ENCODE peak calls at places on chromosome 2, in six cellular contexts. One of them, this sample, is unnamed.

GRCh38 chr2:53490659-53491058 is 276.9 kb upstream of the CHAC2 start:
- DNase-seq in thoracic aorta: no peak
- DNase-seq in B cell: no peak
- DNase-seq in fibroblast of pulmonary artery: peak
- DNase-seq in hepatocyte: peak
- DNase-seq in tibial artery: peak
- DNase-seq in this sample: no peak

GRCh38 chr2:186575302-186575701 is 14.6 kb upstream of the ITGAV start:
- DNase-seq in thoracic aorta: peak
- DNase-seq in B cell: no peak
- DNase-seq in fibroblast of pulmonary artery: peak
- DNase-seq in hepatocyte: peak
- DNase-seq in tibial artery: peak
- DNase-seq in this sample: no peak

GRCh38 chr2:18046558-18046957 is 168.1 kb downstream of the KCNS3 start:
- DNase-seq in thoracic aorta: no peak
- DNase-seq in B cell: no peak
- DNase-seq in fibroblast of pulmonary artery: peak
- DNase-seq in hepatocyte: no peak
- DNase-seq in tibial artery: no peak
- DNase-seq in this sample: no peak

GRCh38 chr2:77977486-77978063 is 455.4 kb upstream of the LRRTM4 start:
- DNase-seq in thoracic aorta: no peak
- DNase-seq in B cell: no peak
- DNase-seq in fibroblast of pulmonary artery: no peak
- DNase-seq in hepatocyte: peak
- DNase-seq in tibial artery: no peak
- DNase-seq in this sample: no peak

GRCh38 chr2:152243723-152244122 is 68.2 kb upstream of the STAM2 start:
- DNase-seq in thoracic aorta: no peak
- DNase-seq in B cell: no peak
- DNase-seq in fibroblast of pulmonary artery: no peak
- DNase-seq in hepatocyte: no peak
- DNase-seq in tibial artery: no peak
- DNase-seq in this sample: no peak

GRCh38 chr2:216624251-216624650 is 9.0 kb upstream of the IGFBP2 start:
- DNase-seq in thoracic aorta: no peak
- DNase-seq in B cell: no peak
- DNase-seq in fibroblast of pulmonary artery: no peak
- DNase-seq in hepatocyte: no peak
- DNase-seq in tibial artery: no peak
- DNase-seq in this sample: no peak

GRCh38 chr2:124542932-124543640 is 518.0 kb downstream of the CNTNAP5 start:
- DNase-seq in thoracic aorta: no peak
- DNase-seq in B cell: no peak
- DNase-seq in fibroblast of pulmonary artery: no peak
- DNase-seq in hepatocyte: peak
- DNase-seq in tibial artery: no peak
- DNase-seq in this sample: no peak

GRCh38 chr2:190659553-190659952 is 10.7 kb downstream of the NAB1 start:
- DNase-seq in thoracic aorta: no peak
- DNase-seq in B cell: no peak
- DNase-seq in fibroblast of pulmonary artery: no peak
- DNase-seq in hepatocyte: no peak
- DNase-seq in tibial artery: no peak
- DNase-seq in this sample: no peak

GRCh38 chr2:871926-872680 is 78.5 kb upstream of the SNTG2 start:
- DNase-seq in thoracic aorta: no peak
- DNase-seq in B cell: no peak
- DNase-seq in fibroblast of pulmonary artery: no peak
- DNase-seq in hepatocyte: no peak
- DNase-seq in tibial artery: peak
- DNase-seq in this sample: no peak

GRCh38 chr2:140376686-140377085 is 1596.5 kb upstream of the NXPH2 start:
- DNase-seq in thoracic aorta: no peak
- DNase-seq in B cell: no peak
- DNase-seq in fibroblast of pulmonary artery: no peak
- DNase-seq in hepatocyte: no peak
- DNase-seq in tibial artery: no peak
- DNase-seq in this sample: no peak

GRCh38 chr2:131151398-131151797 is 46.3 kb downstream of the PLEKHB2 start:
- DNase-seq in thoracic aorta: no peak
- DNase-seq in B cell: no peak
- DNase-seq in fibroblast of pulmonary artery: no peak
- DNase-seq in hepatocyte: no peak
- DNase-seq in tibial artery: no peak
- DNase-seq in this sample: no peak

GRCh38 chr2:219081701-219082331 is 21.1 kb upstream of the IHH start:
- DNase-seq in thoracic aorta: no peak
- DNase-seq in B cell: no peak
- DNase-seq in fibroblast of pulmonary artery: no peak
- DNase-seq in hepatocyte: peak
- DNase-seq in tibial artery: no peak
- DNase-seq in this sample: no peak

GRCh38 chr2:13821255-13821880 is 811.1 kb upstream of the LRATD1 start:
- DNase-seq in thoracic aorta: no peak
- DNase-seq in B cell: no peak
- DNase-seq in fibroblast of pulmonary artery: peak
- DNase-seq in hepatocyte: no peak
- DNase-seq in tibial artery: no peak
- DNase-seq in this sample: no peak

GRCh38 chr2:161122772-161123530 is 37.3 kb upstream of the TANK start:
- DNase-seq in thoracic aorta: no peak
- DNase-seq in B cell: no peak
- DNase-seq in fibroblast of pulmonary artery: peak
- DNase-seq in hepatocyte: peak
- DNase-seq in tibial artery: no peak
- DNase-seq in this sample: no peak

GRCh38 chr2:158931577-158931976 is 36.9 kb upstream of the TANC1 start:
- DNase-seq in thoracic aorta: no peak
- DNase-seq in B cell: no peak
- DNase-seq in fibroblast of pulmonary artery: peak
- DNase-seq in hepatocyte: no peak
- DNase-seq in tibial artery: no peak
- DNase-seq in this sample: no peak

GRCh38 chr2:190663839-190664238 is 15.0 kb downstream of the NAB1 start:
- DNase-seq in thoracic aorta: no peak
- DNase-seq in B cell: no peak
- DNase-seq in fibroblast of pulmonary artery: no peak
- DNase-seq in hepatocyte: no peak
- DNase-seq in tibial artery: no peak
- DNase-seq in this sample: no peak

GRCh38 chr2:74343316-74343715 is at the start of gene SLC4A5:
- DNase-seq in thoracic aorta: no peak
- DNase-seq in B cell: no peak
- DNase-seq in fibroblast of pulmonary artery: no peak
- DNase-seq in hepatocyte: no peak
- DNase-seq in tibial artery: no peak
- DNase-seq in this sample: no peak

GRCh38 chr2:177239934-177240600 is 24.5 kb downstream of the NFE2L2 start:
- DNase-seq in thoracic aorta: no peak
- DNase-seq in B cell: peak
- DNase-seq in fibroblast of pulmonary artery: peak
- DNase-seq in hepatocyte: peak
- DNase-seq in tibial artery: no peak
- DNase-seq in this sample: no peak
- TF ChIP-seq CTCF in thoracic aorta: no peak
- TF ChIP-seq CTCF in B cell: no peak
- TF ChIP-seq CTCF in fibroblast of pulmonary artery: no peak
- TF ChIP-seq CTCF in hepatocyte: no peak
- TF ChIP-seq CTCF in tibial artery: no peak
- TF ChIP-seq CTCF in this sample: no peak

GRCh38 chr2:121888189-121888557 is 132.7 kb downstream of the TSN start:
- DNase-seq in thoracic aorta: no peak
- DNase-seq in B cell: no peak
- DNase-seq in fibroblast of pulmonary artery: no peak
- DNase-seq in hepatocyte: no peak
- DNase-seq in tibial artery: no peak
- DNase-seq in this sample: no peak
- TF ChIP-seq CTCF in thoracic aorta: no peak
- TF ChIP-seq CTCF in B cell: peak
- TF ChIP-seq CTCF in fibroblast of pulmonary artery: peak
- TF ChIP-seq CTCF in hepatocyte: peak
- TF ChIP-seq CTCF in tibial artery: no peak
- TF ChIP-seq CTCF in this sample: no peak

GRCh38 chr2:85819811-85820510 is 66.2 kb downstream of the ATOH8 start:
- DNase-seq in thoracic aorta: no peak
- DNase-seq in B cell: no peak
- DNase-seq in fibroblast of pulmonary artery: no peak
- DNase-seq in hepatocyte: no peak
- DNase-seq in tibial artery: no peak
- DNase-seq in this sample: no peak
- TF ChIP-seq CTCF in thoracic aorta: no peak
- TF ChIP-seq CTCF in B cell: no peak
- TF ChIP-seq CTCF in fibroblast of pulmonary artery: no peak
- TF ChIP-seq CTCF in hepatocyte: no peak
- TF ChIP-seq CTCF in tibial artery: no peak
- TF ChIP-seq CTCF in this sample: no peak

GRCh38 chr2:169672403-169672802 is 21.8 kb downstream of the CFAP210 start:
- DNase-seq in thoracic aorta: no peak
- DNase-seq in B cell: no peak
- DNase-seq in fibroblast of pulmonary artery: no peak
- DNase-seq in hepatocyte: no peak
- DNase-seq in tibial artery: no peak
- DNase-seq in this sample: no peak

GRCh38 chr2:169670215-169670651 is 24.0 kb downstream of the CFAP210 start:
- DNase-seq in thoracic aorta: no peak
- DNase-seq in B cell: no peak
- DNase-seq in fibroblast of pulmonary artery: peak
- DNase-seq in hepatocyte: no peak
- DNase-seq in tibial artery: no peak
- DNase-seq in this sample: no peak

GRCh38 chr2:169673921-169674320 is 20.3 kb downstream of the CFAP210 start:
- DNase-seq in thoracic aorta: no peak
- DNase-seq in B cell: no peak
- DNase-seq in fibroblast of pulmonary artery: no peak
- DNase-seq in hepatocyte: no peak
- DNase-seq in tibial artery: no peak
- DNase-seq in this sample: no peak

GRCh38 chr2:169670937-169671336 is 23.3 kb downstream of the CFAP210 start:
- DNase-seq in thoracic aorta: no peak
- DNase-seq in B cell: no peak
- DNase-seq in fibroblast of pulmonary artery: no peak
- DNase-seq in hepatocyte: no peak
- DNase-seq in tibial artery: no peak
- DNase-seq in this sample: no peak

DNA sequence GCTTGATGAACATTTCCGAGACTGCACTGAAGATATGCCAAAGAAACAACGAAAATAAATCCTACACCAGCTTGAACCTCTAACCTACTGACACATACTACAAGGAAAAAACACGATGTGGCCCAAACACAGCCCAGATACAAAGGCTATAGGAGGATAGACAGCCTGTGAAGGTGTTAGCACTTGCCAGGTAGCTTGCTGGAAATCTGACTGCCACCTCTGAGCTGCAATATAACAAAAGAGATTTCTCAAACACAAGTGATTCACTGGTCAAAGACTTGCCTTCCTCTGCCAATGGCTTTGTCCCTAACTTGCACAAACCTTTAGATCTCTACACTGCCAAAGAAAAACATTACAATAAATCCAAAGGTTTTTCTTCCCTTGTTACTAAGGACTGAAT is 21.1 kb downstream of the CFAP210 start:
- DNase-seq in thoracic aorta: no peak
- DNase-seq in B cell: no peak
- DNase-seq in fibroblast of pulmonary artery: no peak
- DNase-seq in hepatocyte: no peak
- DNase-seq in tibial artery: no peak
- DNase-seq in this sample: no peak
- TF ChIP-seq CTCF in thoracic aorta: no peak
- TF ChIP-seq CTCF in B cell: no peak
- TF ChIP-seq CTCF in fibroblast of pulmonary artery: no peak
- TF ChIP-seq CTCF in hepatocyte: no peak
- TF ChIP-seq CTCF in tibial artery: no peak
- TF ChIP-seq CTCF in this sample: no peak

GRCh38 chr2:232593931-232594330 is 39.5 kb upstream of the EFHD1 start:
- DNase-seq in thoracic aorta: no peak
- DNase-seq in B cell: no peak
- DNase-seq in fibroblast of pulmonary artery: no peak
- DNase-seq in hepatocyte: no peak
- DNase-seq in tibial artery: no peak
- DNase-seq in this sample: no peak
- TF ChIP-seq CTCF in thoracic aorta: no peak
- TF ChIP-seq CTCF in B cell: no peak
- TF ChIP-seq CTCF in fibroblast of pulmonary artery: no peak
- TF ChIP-seq CTCF in hepatocyte: no peak
- TF ChIP-seq CTCF in tibial artery: no peak
- TF ChIP-seq CTCF in this sample: no peak

GRCh38 chr2:233928594-233929351 is 11.6 kb downstream of the TRPM8 start:
- DNase-seq in thoracic aorta: no peak
- DNase-seq in B cell: no peak
- DNase-seq in fibroblast of pulmonary artery: peak
- DNase-seq in hepatocyte: peak
- DNase-seq in tibial artery: no peak
- DNase-seq in this sample: no peak

GRCh38 chr2:233925402-233925801 is 8.2 kb downstream of the TRPM8 start:
- DNase-seq in thoracic aorta: no peak
- DNase-seq in B cell: no peak
- DNase-seq in fibroblast of pulmonary artery: no peak
- DNase-seq in hepatocyte: no peak
- DNase-seq in tibial artery: no peak
- DNase-seq in this sample: no peak

GRCh38 chr2:233926806-233927205 is 9.6 kb downstream of the TRPM8 start:
- DNase-seq in thoracic aorta: no peak
- DNase-seq in B cell: no peak
- DNase-seq in fibroblast of pulmonary artery: no peak
- DNase-seq in hepatocyte: no peak
- DNase-seq in tibial artery: no peak
- DNase-seq in this sample: no peak

GRCh38 chr2:233934524-233934923 is 17.4 kb downstream of the TRPM8 start:
- DNase-seq in thoracic aorta: no peak
- DNase-seq in B cell: no peak
- DNase-seq in fibroblast of pulmonary artery: no peak
- DNase-seq in hepatocyte: no peak
- DNase-seq in tibial artery: no peak
- DNase-seq in this sample: no peak

DNA sequence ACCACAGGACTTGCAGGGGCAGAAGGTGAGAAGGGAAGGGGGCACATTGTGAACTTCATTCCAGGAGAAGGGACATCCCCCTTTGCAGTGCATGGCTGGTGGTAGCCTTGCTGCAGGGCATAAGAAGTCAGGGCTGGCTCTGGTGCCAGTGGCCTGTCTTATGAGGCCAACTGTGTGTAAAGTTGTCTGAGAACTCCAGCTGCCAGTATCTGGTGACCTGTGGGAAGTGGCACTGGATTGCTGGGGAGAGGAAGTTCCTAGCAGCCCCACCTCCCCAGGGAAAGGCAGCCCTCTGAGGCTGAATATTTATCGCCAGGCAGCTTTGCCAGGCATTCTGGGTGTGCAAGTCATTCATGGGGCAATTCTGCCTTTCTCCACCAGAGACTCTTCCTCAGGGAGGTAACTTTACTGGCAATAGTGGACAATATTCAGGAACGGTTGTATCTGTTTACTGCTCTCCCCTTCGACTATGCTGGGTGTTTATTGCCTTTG is 12.2 kb downstream of the TRPM8 start:
- DNase-seq in thoracic aorta: no peak
- DNase-seq in B cell: no peak
- DNase-seq in fibroblast of pulmonary artery: peak
- DNase-seq in hepatocyte: no peak
- DNase-seq in tibial artery: no peak
- DNase-seq in this sample: no peak
- TF ChIP-seq CTCF in thoracic aorta: no peak
- TF ChIP-seq CTCF in B cell: no peak
- TF ChIP-seq CTCF in fibroblast of pulmonary artery: peak
- TF ChIP-seq CTCF in hepatocyte: no peak
- TF ChIP-seq CTCF in tibial artery: no peak
- TF ChIP-seq CTCF in this sample: no peak